ENCODE peak calls at places on chromosomes 1 and 21, in seven cellular contexts. W is activated effector memory CD4-positive, alpha-beta T cell treated with anti-CD3 and anti-CD28 coated beads, Interleukin-2, amount 50 U/mL, for 16 hours; K is fibroblast of mammary gland; H is posterior vena cava; P is glutamatergic neuron; Y is aorta; V is activated T-cell treated with anti-CD3 and anti-CD28 coated beads for 1 hour. T is an unnamed sample.

GRCh38 chr1:32714277-32714676 is 11.7 kb upstream of the SYNC start:
- DNase-seq in W (no peak), K (no peak), H (no peak), P (no peak), Y (no peak), V (no peak), T (no peak)

GRCh38 chr21:42839271-42840231 is 39.8 kb downstream of the WDR4 start:
- DNase-seq in W (peak), K (no peak), H (peak), P (no peak), Y (no peak), V (no peak), T (peak)

GRCh38 chr1:197876894-197877293 is 25.5 kb upstream of the C1orf53 start:
- DNase-seq in W (no peak), K (no peak), H (no peak), P (no peak), Y (no peak), V (no peak), T (no peak)

GRCh38 chr1:70874063-70874462 is 173.6 kb downstream of the PTGER3 start:
- DNase-seq in W (no peak), K (no peak), H (no peak), P (no peak), Y (no peak), V (no peak), T (no peak)

GRCh38 chr1:111399792-111400610 is 27.5 kb downstream of the OVGP1 start:
- DNase-seq in W (peak), K (peak), H (no peak), P (peak), Y (no peak), V (peak), T (no peak)

GRCh38 chr1:208047476-208047934 is 136.6 kb upstream of the CD34 start:
- DNase-seq in W (no peak), K (peak), H (peak), P (no peak), Y (peak), V (no peak), T (no peak)

GRCh38 chr1:1176931-1177330 is 3.3 kb downstream of the TTLL10 start:
- DNase-seq in W (no peak), K (no peak), H (no peak), P (no peak), Y (no peak), V (no peak), T (peak)

GRCh38 chr21:45624356-45624854 is 19.1 kb upstream of the PCBP3 start:
- DNase-seq in W (peak), K (no peak), H (peak), P (no peak), Y (no peak), V (no peak), T (peak)

GRCh38 chr1:79388694-79389361 is 382.3 kb upstream of the ADGRL4 start:
- DNase-seq in W (no peak), K (no peak), H (no peak), P (no peak), Y (no peak), V (no peak), T (no peak)

T was measured in spleen.